ENCODE peak calls at places on chromosomes 13 and 19, in nine cellular contexts. M is stimulated activated CD4-positive, alpha-beta T cell treated with anti-CD3 and anti-CD28 coated beads, Interleukin-2, amount 100 ng/mL, for 48 hours; H is Jurkat, Clone E6-1; C is tibial artery; A is head of caudate nucleus; T is retina; Y is anterior cingulate cortex; N is left ventricle myocardium inferior; L is T follicular helper cell. B is an unnamed sample.

GRCh38 chr13:92950771-92951170 is 275.8 kb upstream of the GPC6 start:
- DNase-seq in H (no peak), L (no peak), M (no peak), A (no peak), T (no peak), Y (no peak), N (no peak), C (no peak), B (no peak)

GRCh38 chr19:49786432-49786831 is 19.6 kb downstream of the AP2A1 start:
- DNase-seq in T (no peak), C (peak), H (no peak), N (no peak), L (no peak), M (no peak), A (no peak), Y (no peak), B (no peak)

GRCh38 chr19:2624537-2625091 is 77.9 kb downstream of the GNG7 start:
- DNase-seq in T (peak), L (no peak), M (no peak), Y (peak), C (no peak), A (no peak), H (no peak), N (peak), B (no peak)

GRCh38 chr19:47619763-47620162 is 10.8 kb downstream of the BICRA start:
- DNase-seq in H (no peak), Y (no peak), A (no peak), C (no peak), T (no peak), M (no peak), N (no peak), L (no peak), B (no peak)

GRCh38 chr13:51674276-51674675 is 90.0 kb downstream of the WDFY2 start:
- DNase-seq in M (no peak), H (no peak), L (no peak), A (no peak), N (no peak), T (no peak), Y (no peak), C (no peak), B (no peak)

GRCh38 chr13:50222569-50223332 is 207.5 kb downstream of the KCNRG start:
- DNase-seq in T (peak), M (no peak), C (peak), Y (peak), L (no peak), A (peak), H (no peak), N (peak), B (no peak)

GRCh38 chr13:24161010-24161775 is 673 bp downstream of the SPATA13 start:
- DNase-seq in C (peak), Y (peak), T (no peak), L (peak), M (peak), N (no peak), H (no peak), A (peak), B (peak)

GRCh38 chr19:7732045-7732444 is at the start of gene CLEC4G:
- DNase-seq in H (no peak), T (no peak), N (no peak), A (no peak), M (no peak), C (no peak), Y (no peak), L (no peak), B (no peak)

GRCh38 chr19:37303591-37304171 is 67.2 kb upstream of the ZNF527 start:
- DNase-seq in N (no peak), A (no peak), H (no peak), L (no peak), T (no peak), M (no peak), C (no peak), Y (no peak), B (no peak)

GRCh38 chr13:112652512-112653458 is 37.1 kb upstream of the ATP11A start:
- DNase-seq in T (no peak), L (no peak), C (no peak), N (no peak), A (no peak), H (no peak), M (no peak), Y (no peak), B (peak)

GRCh38 chr13:73224708-73225107 is 165.9 kb downstream of the KLF5 start:
- DNase-seq in N (no peak), A (no peak), L (no peak), Y (no peak), H (peak), C (no peak), M (no peak), T (no peak), B (no peak)

GRCh38 chr13:48412881-48413351 is at the start of gene LPAR6:
- DNase-seq in C (no peak), A (no peak), Y (no peak), M (no peak), T (peak), N (no peak), L (no peak), H (peak), B (no peak)

GRCh38 chr19:872266-872951 is 12.9 kb downstream of the CFD start:
- DNase-seq in N (peak), M (peak), L (peak), C (no peak), T (no peak), Y (no peak), A (no peak), H (peak), B (no peak)

GRCh38 chr19:33143897-33144405 is 12.0 kb downstream of the WDR88 start:
- DNase-seq in C (peak), M (peak), Y (peak), H (peak), A (peak), T (peak), N (peak), L (peak), B (peak)

GRCh38 chr13:43874512-43875092 is 4.9 kb downstream of the CCDC122 start:
- DNase-seq in N (no peak), Y (no peak), C (no peak), T (peak), H (peak), A (no peak), L (no peak), M (no peak), B (no peak)

GRCh38 chr13:45361596-45362206 is 20.7 kb upstream of the TPT1 start:
- DNase-seq in Y (no peak), T (no peak), A (no peak), L (no peak), C (no peak), N (no peak), H (no peak), M (no peak), B (no peak)

GRCh38 chr19:14375582-14376291 is 5.5 kb upstream of the ADGRE5 start:
- DNase-seq in T (no peak), H (no peak), A (no peak), N (peak), L (no peak), Y (no peak), C (peak), M (no peak), B (no peak)

GRCh38 chr19:46378268-46378667 is 31.4 kb downstream of the PPP5C start:
- DNase-seq in Y (no peak), C (no peak), T (no peak), A (no peak), N (no peak), L (no peak), H (no peak), M (no peak), B (no peak)

GRCh38 chr19:35404879-35405622 is 34.2 kb downstream of the GPR42 start:
- DNase-seq in M (peak), C (no peak), A (no peak), Y (no peak), N (no peak), L (no peak), H (no peak), T (no peak), B (no peak)

GRCh38 chr19:29514525-29515232 is 11.1 kb upstream of the VSTM2B start:
- DNase-seq in A (no peak), L (no peak), T (no peak), Y (no peak), M (no peak), C (no peak), N (no peak), H (no peak), B (no peak)

GRCh38 chr19:18176367-18177310 is 3.0 kb downstream of the IFI30 start:
- DNase-seq in T (no peak), L (no peak), H (no peak), N (no peak), M (no peak), Y (no peak), C (no peak), A (no peak), B (no peak)

B was measured in posterior cingulate gyrus.